ENCODE peak calls at places on chromosome 1, in four cellular contexts. C is T-cell, X is GM10248, I is NCI-H2171 treated with DMSO at 0.1 percent for 48 hours. R is an unnamed sample.

GRCh38 chr1:8815582-8816285 is 1.7 kb downstream of the RERE start:
- DNase-seq in C (no peak), X (no peak), I (peak), R (peak)

GRCh38 chr1:178501705-178502329 is 5.1 kb upstream of the CLEC20A start:
- DNase-seq in C (peak), X (peak), I (peak), R (peak)

GRCh38 chr1:7278827-7279752 is 492.0 kb upstream of the VAMP3 start:
- DNase-seq in C (no peak), X (no peak), I (peak), R (no peak)

GRCh38 chr1:69290266-69290665 is 277.5 kb upstream of the LRRC7 start:
- DNase-seq in C (no peak), X (no peak), I (no peak), R (no peak)

GRCh38 chr1:116910379-116911165 is 856 bp downstream of the PTGFRN start:
- DNase-seq in C (peak), X (peak), I (peak), R (peak)

GRCh38 chr1:26913389-26913753 is 404 bp downstream of the NR0B2 start:
- DNase-seq in C (no peak), X (no peak), I (no peak), R (no peak)

GRCh38 chr1:201826830-201827229 is 2.1 kb upstream of the IPO9 start:
- DNase-seq in C (no peak), X (no peak), I (no peak), R (no peak)

GRCh38 chr1:109932679-109933078 is 22.0 kb downstream of the CSF1 start:
- DNase-seq in C (no peak), X (no peak), I (no peak), R (peak)

GRCh38 chr1:12435639-12436344 is 182.2 kb downstream of the DHRS3 start:
- DNase-seq in C (no peak), X (peak), I (no peak), R (no peak)

GRCh38 chr1:5890346-5891106 is 101.7 kb downstream of the NPHP4 start:
- DNase-seq in C (no peak), X (no peak), I (no peak), R (no peak)

GRCh38 chr1:115676498-115677171 is 34.9 kb downstream of the VANGL1 start:
- DNase-seq in C (no peak), X (no peak), I (no peak), R (peak)

GRCh38 chr1:29416825-29417557 is 180.7 kb downstream of the PTPRU start:
- DNase-seq in C (no peak), X (no peak), I (no peak), R (no peak)

GRCh38 chr1:43227138-43227836 is 42.5 kb upstream of the TMEM125 start:
- DNase-seq in C (peak), X (peak), I (peak), R (peak)

GRCh38 chr1:221174598-221174997 is 295.4 kb downstream of the HLX start:
- DNase-seq in C (no peak), X (no peak), I (no peak), R (no peak)

GRCh38 chr1:192100686-192101468 is 57.4 kb upstream of the RGS18 start:
- DNase-seq in C (no peak), X (no peak), I (no peak), R (no peak)

GRCh38 chr1:112722601-112723510 is 7.7 kb upstream of the PPM1J start:
- DNase-seq in C (no peak), X (no peak), I (peak), R (no peak)

GRCh38 chr1:235513495-235514366 is 9.5 kb upstream of the B3GALNT2 start:
- DNase-seq in C (peak), X (peak), I (peak), R (no peak)